ENCODE peak calls at places on chromosomes 2 and 18, in six cellular contexts. One of them, this sample, is unnamed.

GRCh38 chr2:137775529-137775928 is 188.7 kb upstream of the HNMT start:
- DNase-seq in head of caudate nucleus: no peak
- DNase-seq in AG04450: no peak
- DNase-seq in stimulated activated CD8-positive, alpha-beta memory T cell treated with anti-CD3 and anti-CD28 coated beads, Interleukin-4, amount 100 ng/mL, for 24 hours: no peak
- DNase-seq in right cardiac atrium: no peak
- DNase-seq in EL: no peak
- DNase-seq in this sample: no peak

GRCh38 chr2:64841462-64841861 is 147.7 kb upstream of the SLC1A4 start:
- DNase-seq in stimulated activated CD8-positive, alpha-beta memory T cell treated with anti-CD3 and anti-CD28 coated beads, Interleukin-4, amount 100 ng/mL, for 24 hours: no peak
- DNase-seq in right cardiac atrium: no peak
- DNase-seq in head of caudate nucleus: no peak
- DNase-seq in EL: no peak
- DNase-seq in AG04450: no peak
- DNase-seq in this sample: no peak

GRCh38 chr2:240623531-240624010 is 1.7 kb upstream of the GPR35 start:
- DNase-seq in stimulated activated CD8-positive, alpha-beta memory T cell treated with anti-CD3 and anti-CD28 coated beads, Interleukin-4, amount 100 ng/mL, for 24 hours: no peak
- DNase-seq in AG04450: no peak
- DNase-seq in EL: no peak
- DNase-seq in head of caudate nucleus: no peak
- DNase-seq in right cardiac atrium: peak; percentile 20
- DNase-seq in this sample: no peak

GRCh38 chr2:71620116-71620515 is 166.8 kb downstream of the DYSF start:
- DNase-seq in EL: no peak
- DNase-seq in right cardiac atrium: peak; percentile 19
- DNase-seq in AG04450: no peak
- DNase-seq in stimulated activated CD8-positive, alpha-beta memory T cell treated with anti-CD3 and anti-CD28 coated beads, Interleukin-4, amount 100 ng/mL, for 24 hours: no peak
- DNase-seq in head of caudate nucleus: no peak
- DNase-seq in this sample: no peak

GRCh38 chr2:144995482-144995881 is 475.6 kb upstream of the ZEB2 start:
- DNase-seq in stimulated activated CD8-positive, alpha-beta memory T cell treated with anti-CD3 and anti-CD28 coated beads, Interleukin-4, amount 100 ng/mL, for 24 hours: no peak
- DNase-seq in EL: peak; percentile 9
- DNase-seq in right cardiac atrium: no peak
- DNase-seq in head of caudate nucleus: no peak
- DNase-seq in AG04450: no peak
- DNase-seq in this sample: no peak

GRCh38 chr2:131032393-131032836 is 60.8 kb downstream of the FAM168B start:
- DNase-seq in stimulated activated CD8-positive, alpha-beta memory T cell treated with anti-CD3 and anti-CD28 coated beads, Interleukin-4, amount 100 ng/mL, for 24 hours: no peak
- DNase-seq in EL: no peak
- DNase-seq in right cardiac atrium: no peak
- DNase-seq in AG04450: no peak
- DNase-seq in head of caudate nucleus: no peak
- DNase-seq in this sample: no peak

GRCh38 chr2:174708713-174709112 is 55.6 kb downstream of the CHRNA1 start:
- DNase-seq in right cardiac atrium: no peak
- DNase-seq in stimulated activated CD8-positive, alpha-beta memory T cell treated with anti-CD3 and anti-CD28 coated beads, Interleukin-4, amount 100 ng/mL, for 24 hours: no peak
- DNase-seq in AG04450: no peak
- DNase-seq in head of caudate nucleus: no peak
- DNase-seq in EL: no peak
- DNase-seq in this sample: no peak

GRCh38 chr2:231397011-231397927 is 1.8 kb downstream of the B3GNT7 start:
- DNase-seq in stimulated activated CD8-positive, alpha-beta memory T cell treated with anti-CD3 and anti-CD28 coated beads, Interleukin-4, amount 100 ng/mL, for 24 hours: no peak
- DNase-seq in right cardiac atrium: no peak
- DNase-seq in AG04450: no peak
- DNase-seq in head of caudate nucleus: peak; percentile 25
- DNase-seq in EL: no peak
- DNase-seq in this sample: no peak

GRCh38 chr2:150207979-150208378 is 279.5 kb downstream of the RND3 start:
- DNase-seq in right cardiac atrium: no peak
- DNase-seq in EL: no peak
- DNase-seq in head of caudate nucleus: no peak
- DNase-seq in stimulated activated CD8-positive, alpha-beta memory T cell treated with anti-CD3 and anti-CD28 coated beads, Interleukin-4, amount 100 ng/mL, for 24 hours: no peak
- DNase-seq in AG04450: no peak
- DNase-seq in this sample: no peak

GRCh38 chr2:152055366-152056108 is 43.3 kb downstream of the CACNB4 start:
- DNase-seq in stimulated activated CD8-positive, alpha-beta memory T cell treated with anti-CD3 and anti-CD28 coated beads, Interleukin-4, amount 100 ng/mL, for 24 hours: no peak
- DNase-seq in right cardiac atrium: no peak
- DNase-seq in head of caudate nucleus: no peak
- DNase-seq in AG04450: no peak
- DNase-seq in EL: no peak
- DNase-seq in this sample: no peak

GRCh38 chr2:48738806-48739205 is 16.7 kb downstream of the LHCGR start:
- DNase-seq in EL: peak; percentile 84
- DNase-seq in right cardiac atrium: no peak
- DNase-seq in head of caudate nucleus: no peak
- DNase-seq in stimulated activated CD8-positive, alpha-beta memory T cell treated with anti-CD3 and anti-CD28 coated beads, Interleukin-4, amount 100 ng/mL, for 24 hours: no peak
- DNase-seq in AG04450: no peak
- DNase-seq in this sample: no peak

GRCh38 chr2:149719695-149720094 is 132.1 kb upstream of the MMADHC start:
- DNase-seq in stimulated activated CD8-positive, alpha-beta memory T cell treated with anti-CD3 and anti-CD28 coated beads, Interleukin-4, amount 100 ng/mL, for 24 hours: no peak
- DNase-seq in head of caudate nucleus: no peak
- DNase-seq in right cardiac atrium: no peak
- DNase-seq in AG04450: no peak
- DNase-seq in EL: no peak
- DNase-seq in this sample: no peak

GRCh38 chr18:64785686-64786085 is 636.8 kb upstream of the LINC00305 start:
- DNase-seq in head of caudate nucleus: no peak
- DNase-seq in right cardiac atrium: no peak
- DNase-seq in stimulated activated CD8-positive, alpha-beta memory T cell treated with anti-CD3 and anti-CD28 coated beads, Interleukin-4, amount 100 ng/mL, for 24 hours: no peak
- DNase-seq in EL: no peak
- DNase-seq in AG04450: no peak
- DNase-seq in this sample: no peak

GRCh38 chr2:37472959-37473358 is 128.5 kb downstream of the QPCT start:
- DNase-seq in right cardiac atrium: peak; percentile 42
- DNase-seq in stimulated activated CD8-positive, alpha-beta memory T cell treated with anti-CD3 and anti-CD28 coated beads, Interleukin-4, amount 100 ng/mL, for 24 hours: no peak
- DNase-seq in AG04450: no peak
- DNase-seq in EL: peak; percentile 77
- DNase-seq in head of caudate nucleus: no peak
- DNase-seq in this sample: no peak

GRCh38 chr18:48159816-48160215 is 229.4 kb upstream of the SMAD2 start:
- DNase-seq in right cardiac atrium: no peak
- DNase-seq in head of caudate nucleus: no peak
- DNase-seq in AG04450: no peak
- DNase-seq in stimulated activated CD8-positive, alpha-beta memory T cell treated with anti-CD3 and anti-CD28 coated beads, Interleukin-4, amount 100 ng/mL, for 24 hours: no peak
- DNase-seq in EL: no peak
- DNase-seq in this sample: no peak

GRCh38 chr2:64966017-64966416 is 23.2 kb upstream of the SLC1A4 start:
- DNase-seq in EL: no peak
- DNase-seq in AG04450: no peak
- DNase-seq in right cardiac atrium: no peak
- DNase-seq in stimulated activated CD8-positive, alpha-beta memory T cell treated with anti-CD3 and anti-CD28 coated beads, Interleukin-4, amount 100 ng/mL, for 24 hours: no peak
- DNase-seq in head of caudate nucleus: no peak
- DNase-seq in this sample: no peak

GRCh38 chr2:105278654-105279053 is 37.1 kb downstream of the GPR45 start:
- DNase-seq in EL: no peak
- DNase-seq in stimulated activated CD8-positive, alpha-beta memory T cell treated with anti-CD3 and anti-CD28 coated beads, Interleukin-4, amount 100 ng/mL, for 24 hours: no peak
- DNase-seq in head of caudate nucleus: no peak
- DNase-seq in right cardiac atrium: no peak
- DNase-seq in AG04450: no peak
- DNase-seq in this sample: no peak

GRCh38 chr18:68177807-68178702 is 536.9 kb downstream of the TMX3 start:
- DNase-seq in right cardiac atrium: no peak
- DNase-seq in stimulated activated CD8-positive, alpha-beta memory T cell treated with anti-CD3 and anti-CD28 coated beads, Interleukin-4, amount 100 ng/mL, for 24 hours: no peak
- DNase-seq in head of caudate nucleus: no peak
- DNase-seq in AG04450: peak; percentile 97
- DNase-seq in EL: peak; percentile 98
- DNase-seq in this sample: peak; percentile 42

GRCh38 chr18:50879302-50880107 is 587 bp downstream of the ME2 start:
- DNase-seq in head of caudate nucleus: peak; percentile 55
- DNase-seq in EL: peak; percentile 53
- DNase-seq in stimulated activated CD8-positive, alpha-beta memory T cell treated with anti-CD3 and anti-CD28 coated beads, Interleukin-4, amount 100 ng/mL, for 24 hours: peak; percentile 8
- DNase-seq in AG04450: no peak
- DNase-seq in right cardiac atrium: no peak
- DNase-seq in this sample: no peak

GRCh38 chr2:15640291-15640711 is 48.6 kb downstream of the DDX1 start:
- DNase-seq in right cardiac atrium: no peak
- DNase-seq in EL: peak; percentile 63
- DNase-seq in AG04450: peak; percentile 39
- DNase-seq in head of caudate nucleus: no peak
- DNase-seq in stimulated activated CD8-positive, alpha-beta memory T cell treated with anti-CD3 and anti-CD28 coated beads, Interleukin-4, amount 100 ng/mL, for 24 hours: no peak
- DNase-seq in this sample: peak; percentile 91

GRCh38 chr18:48928787-48929186 is 22.0 kb downstream of the SMAD7 start:
- DNase-seq in stimulated activated CD8-positive, alpha-beta memory T cell treated with anti-CD3 and anti-CD28 coated beads, Interleukin-4, amount 100 ng/mL, for 24 hours: peak; percentile 56
- DNase-seq in EL: no peak
- DNase-seq in AG04450: no peak
- DNase-seq in head of caudate nucleus: peak; percentile 88
- DNase-seq in right cardiac atrium: peak; percentile 85
- DNase-seq in this sample: no peak

GRCh38 chr18:30903566-30903965 is 139.0 kb downstream of the DSC3 start:
- DNase-seq in head of caudate nucleus: no peak
- DNase-seq in right cardiac atrium: no peak
- DNase-seq in EL: peak; percentile 1
- DNase-seq in stimulated activated CD8-positive, alpha-beta memory T cell treated with anti-CD3 and anti-CD28 coated beads, Interleukin-4, amount 100 ng/mL, for 24 hours: no peak
- DNase-seq in AG04450: no peak
- DNase-seq in this sample: no peak

GRCh38 chr2:189821953-189822748 is 37.9 kb downstream of the PMS1 start:
- DNase-seq in right cardiac atrium: peak; percentile 41
- DNase-seq in stimulated activated CD8-positive, alpha-beta memory T cell treated with anti-CD3 and anti-CD28 coated beads, Interleukin-4, amount 100 ng/mL, for 24 hours: no peak
- DNase-seq in AG04450: peak; percentile 30
- DNase-seq in head of caudate nucleus: no peak
- DNase-seq in EL: peak; percentile 40
- DNase-seq in this sample: no peak

GRCh38 chr2:38098351-38099095 is 22.6 kb upstream of the CYP1B1 start:
- DNase-seq in stimulated activated CD8-positive, alpha-beta memory T cell treated with anti-CD3 and anti-CD28 coated beads, Interleukin-4, amount 100 ng/mL, for 24 hours: no peak
- DNase-seq in head of caudate nucleus: no peak
- DNase-seq in right cardiac atrium: no peak
- DNase-seq in EL: no peak
- DNase-seq in AG04450: no peak
- DNase-seq in this sample: no peak

GRCh38 chr2:33059452-33060156 is 112.9 kb downstream of the LTBP1 start:
- DNase-seq in EL: no peak
- DNase-seq in right cardiac atrium: no peak
- DNase-seq in head of caudate nucleus: no peak
- DNase-seq in AG04450: no peak
- DNase-seq in stimulated activated CD8-positive, alpha-beta memory T cell treated with anti-CD3 and anti-CD28 coated beads, Interleukin-4, amount 100 ng/mL, for 24 hours: no peak
- DNase-seq in this sample: no peak

GRCh38 chr2:235605306-235605998 is 111.6 kb downstream of the AGAP1 start:
- DNase-seq in right cardiac atrium: peak; percentile 90
- DNase-seq in head of caudate nucleus: peak; percentile 94
- DNase-seq in AG04450: peak; percentile 84
- DNase-seq in stimulated activated CD8-positive, alpha-beta memory T cell treated with anti-CD3 and anti-CD28 coated beads, Interleukin-4, amount 100 ng/mL, for 24 hours: no peak
- DNase-seq in EL: peak; percentile 93
- DNase-seq in this sample: no peak

GRCh38 chr2:228774548-228774947 is 496.5 kb downstream of the PID1 start:
- DNase-seq in EL: no peak
- DNase-seq in AG04450: no peak
- DNase-seq in stimulated activated CD8-positive, alpha-beta memory T cell treated with anti-CD3 and anti-CD28 coated beads, Interleukin-4, amount 100 ng/mL, for 24 hours: no peak
- DNase-seq in head of caudate nucleus: no peak
- DNase-seq in right cardiac atrium: no peak
- DNase-seq in this sample: no peak

GRCh38 chr2:236794074-236794473 is 224.4 kb downstream of the ACKR3 start:
- DNase-seq in AG04450: no peak
- DNase-seq in head of caudate nucleus: no peak
- DNase-seq in stimulated activated CD8-positive, alpha-beta memory T cell treated with anti-CD3 and anti-CD28 coated beads, Interleukin-4, amount 100 ng/mL, for 24 hours: no peak
- DNase-seq in EL: peak; percentile 12
- DNase-seq in right cardiac atrium: no peak
- DNase-seq in this sample: no peak

GRCh38 chr2:73291093-73291460 is 2.3 kb downstream of the EGR4 start:
- DNase-seq in right cardiac atrium: peak; percentile 77
- DNase-seq in head of caudate nucleus: peak; percentile 36
- DNase-seq in EL: peak; percentile 41
- DNase-seq in stimulated activated CD8-positive, alpha-beta memory T cell treated with anti-CD3 and anti-CD28 coated beads, Interleukin-4, amount 100 ng/mL, for 24 hours: no peak
- DNase-seq in AG04450: no peak
- DNase-seq in this sample: no peak

GRCh38 chr2:67626656-67627055 is 229.5 kb downstream of the ETAA1 start:
- DNase-seq in EL: peak; percentile 73
- DNase-seq in stimulated activated CD8-positive, alpha-beta memory T cell treated with anti-CD3 and anti-CD28 coated beads, Interleukin-4, amount 100 ng/mL, for 24 hours: no peak
- DNase-seq in right cardiac atrium: no peak
- DNase-seq in head of caudate nucleus: no peak
- DNase-seq in AG04450: no peak
- DNase-seq in this sample: no peak